ENCODE peak calls at places on chromosomes 4 and X, in six cellular contexts. One of them, this sample, is unnamed.
A peak's percentile ranks its signal among the peaks of the same experiment; 100 is the strongest.

GRCh38 chr4:130432289-130432688 is 1336.3 kb downstream of the C4orf33 start:
- DNase-seq in stimulated activated CD4-positive, alpha-beta T cell treated with anti-CD3 and anti-CD28 coated beads, Interleukin-15, amount 100 ng/mL, for 1 hour: no peak
- DNase-seq in activated T-helper 1 cell treated with anti-CD3 and anti-CD28 coated beads, Interleukin-12 subunit alpha, Interleukin-12 subunit beta, Interleukin-2, Interleukin-4 antibody, amounts not matched to agents 30 ng/mL and 10 ng/mL and 1 ng/mL, durations not matched to agents 14 hours and 24 hours and 36 hours: no peak
- DNase-seq in substantia nigra: no peak
- DNase-seq in mammary epithelial cell: no peak
- DNase-seq in T-helper 9 cell: no peak
- DNase-seq in this sample: no peak

GRCh38 chr4:100049872-100050271 is 99.8 kb upstream of the H2AZ1 start:
- DNase-seq in stimulated activated CD4-positive, alpha-beta T cell treated with anti-CD3 and anti-CD28 coated beads, Interleukin-15, amount 100 ng/mL, for 1 hour: no peak
- DNase-seq in activated T-helper 1 cell treated with anti-CD3 and anti-CD28 coated beads, Interleukin-12 subunit alpha, Interleukin-12 subunit beta, Interleukin-2, Interleukin-4 antibody, amounts not matched to agents 30 ng/mL and 10 ng/mL and 1 ng/mL, durations not matched to agents 14 hours and 24 hours and 36 hours: no peak
- DNase-seq in substantia nigra: no peak
- DNase-seq in mammary epithelial cell: peak; percentile 43
- DNase-seq in T-helper 9 cell: no peak
- DNase-seq in this sample: no peak

GRCh38 chrX:46333550-46333949 is 211.7 kb downstream of the ZNF674 start:
- DNase-seq in stimulated activated CD4-positive, alpha-beta T cell treated with anti-CD3 and anti-CD28 coated beads, Interleukin-15, amount 100 ng/mL, for 1 hour: no peak
- DNase-seq in activated T-helper 1 cell treated with anti-CD3 and anti-CD28 coated beads, Interleukin-12 subunit alpha, Interleukin-12 subunit beta, Interleukin-2, Interleukin-4 antibody, amounts not matched to agents 30 ng/mL and 10 ng/mL and 1 ng/mL, durations not matched to agents 14 hours and 24 hours and 36 hours: no peak
- DNase-seq in substantia nigra: no peak
- DNase-seq in mammary epithelial cell: peak; percentile 80
- DNase-seq in T-helper 9 cell: no peak
- DNase-seq in this sample: no peak

GRCh38 chr4:8607603-8608481 is 15.3 kb downstream of the CPZ start:
- DNase-seq in stimulated activated CD4-positive, alpha-beta T cell treated with anti-CD3 and anti-CD28 coated beads, Interleukin-15, amount 100 ng/mL, for 1 hour: peak; percentile 28
- DNase-seq in activated T-helper 1 cell treated with anti-CD3 and anti-CD28 coated beads, Interleukin-12 subunit alpha, Interleukin-12 subunit beta, Interleukin-2, Interleukin-4 antibody, amounts not matched to agents 30 ng/mL and 10 ng/mL and 1 ng/mL, durations not matched to agents 14 hours and 24 hours and 36 hours: peak; percentile 6
- DNase-seq in substantia nigra: peak; percentile 1
- DNase-seq in mammary epithelial cell: no peak
- DNase-seq in T-helper 9 cell: peak; percentile 25
- DNase-seq in this sample: no peak

GRCh38 chr4:101791189-101791572 is 651 bp downstream of the BANK1 start:
- DNase-seq in stimulated activated CD4-positive, alpha-beta T cell treated with anti-CD3 and anti-CD28 coated beads, Interleukin-15, amount 100 ng/mL, for 1 hour: no peak
- DNase-seq in activated T-helper 1 cell treated with anti-CD3 and anti-CD28 coated beads, Interleukin-12 subunit alpha, Interleukin-12 subunit beta, Interleukin-2, Interleukin-4 antibody, amounts not matched to agents 30 ng/mL and 10 ng/mL and 1 ng/mL, durations not matched to agents 14 hours and 24 hours and 36 hours: no peak
- DNase-seq in substantia nigra: no peak
- DNase-seq in mammary epithelial cell: no peak
- DNase-seq in T-helper 9 cell: no peak
- DNase-seq in this sample: no peak

GRCh38 chrX:33298622-33299021 is 87.3 kb upstream of the DMD start:
- DNase-seq in stimulated activated CD4-positive, alpha-beta T cell treated with anti-CD3 and anti-CD28 coated beads, Interleukin-15, amount 100 ng/mL, for 1 hour: no peak
- DNase-seq in activated T-helper 1 cell treated with anti-CD3 and anti-CD28 coated beads, Interleukin-12 subunit alpha, Interleukin-12 subunit beta, Interleukin-2, Interleukin-4 antibody, amounts not matched to agents 30 ng/mL and 10 ng/mL and 1 ng/mL, durations not matched to agents 14 hours and 24 hours and 36 hours: no peak
- DNase-seq in substantia nigra: no peak
- DNase-seq in mammary epithelial cell: no peak
- DNase-seq in T-helper 9 cell: no peak
- DNase-seq in this sample: no peak

GRCh38 chrX:133364201-133364600 is 51.1 kb downstream of the GPC4 start:
- DNase-seq in stimulated activated CD4-positive, alpha-beta T cell treated with anti-CD3 and anti-CD28 coated beads, Interleukin-15, amount 100 ng/mL, for 1 hour: no peak
- DNase-seq in activated T-helper 1 cell treated with anti-CD3 and anti-CD28 coated beads, Interleukin-12 subunit alpha, Interleukin-12 subunit beta, Interleukin-2, Interleukin-4 antibody, amounts not matched to agents 30 ng/mL and 10 ng/mL and 1 ng/mL, durations not matched to agents 14 hours and 24 hours and 36 hours: no peak
- DNase-seq in substantia nigra: no peak
- DNase-seq in mammary epithelial cell: no peak
- DNase-seq in T-helper 9 cell: no peak
- DNase-seq in this sample: no peak

GRCh38 chr4:13455411-13455810 is 28.7 kb downstream of the RAB28 start:
- DNase-seq in stimulated activated CD4-positive, alpha-beta T cell treated with anti-CD3 and anti-CD28 coated beads, Interleukin-15, amount 100 ng/mL, for 1 hour: no peak
- DNase-seq in activated T-helper 1 cell treated with anti-CD3 and anti-CD28 coated beads, Interleukin-12 subunit alpha, Interleukin-12 subunit beta, Interleukin-2, Interleukin-4 antibody, amounts not matched to agents 30 ng/mL and 10 ng/mL and 1 ng/mL, durations not matched to agents 14 hours and 24 hours and 36 hours: no peak
- DNase-seq in substantia nigra: no peak
- DNase-seq in mammary epithelial cell: no peak
- DNase-seq in T-helper 9 cell: no peak
- DNase-seq in this sample: no peak

GRCh38 chr4:1317177-1318045 is 27.7 kb downstream of the MAEA start:
- DNase-seq in stimulated activated CD4-positive, alpha-beta T cell treated with anti-CD3 and anti-CD28 coated beads, Interleukin-15, amount 100 ng/mL, for 1 hour: no peak
- DNase-seq in activated T-helper 1 cell treated with anti-CD3 and anti-CD28 coated beads, Interleukin-12 subunit alpha, Interleukin-12 subunit beta, Interleukin-2, Interleukin-4 antibody, amounts not matched to agents 30 ng/mL and 10 ng/mL and 1 ng/mL, durations not matched to agents 14 hours and 24 hours and 36 hours: no peak
- DNase-seq in substantia nigra: no peak
- DNase-seq in mammary epithelial cell: no peak
- DNase-seq in T-helper 9 cell: no peak
- DNase-seq in this sample: no peak

GRCh38 chr4:100826808-100827548 is 309.2 kb upstream of the EMCN start:
- DNase-seq in stimulated activated CD4-positive, alpha-beta T cell treated with anti-CD3 and anti-CD28 coated beads, Interleukin-15, amount 100 ng/mL, for 1 hour: no peak
- DNase-seq in activated T-helper 1 cell treated with anti-CD3 and anti-CD28 coated beads, Interleukin-12 subunit alpha, Interleukin-12 subunit beta, Interleukin-2, Interleukin-4 antibody, amounts not matched to agents 30 ng/mL and 10 ng/mL and 1 ng/mL, durations not matched to agents 14 hours and 24 hours and 36 hours: no peak
- DNase-seq in substantia nigra: no peak
- DNase-seq in mammary epithelial cell: no peak
- DNase-seq in T-helper 9 cell: no peak
- DNase-seq in this sample: peak; percentile 85

GRCh38 chr4:92111493-92111892 is 192.3 kb upstream of the GRID2 start:
- DNase-seq in stimulated activated CD4-positive, alpha-beta T cell treated with anti-CD3 and anti-CD28 coated beads, Interleukin-15, amount 100 ng/mL, for 1 hour: no peak
- DNase-seq in activated T-helper 1 cell treated with anti-CD3 and anti-CD28 coated beads, Interleukin-12 subunit alpha, Interleukin-12 subunit beta, Interleukin-2, Interleukin-4 antibody, amounts not matched to agents 30 ng/mL and 10 ng/mL and 1 ng/mL, durations not matched to agents 14 hours and 24 hours and 36 hours: no peak
- DNase-seq in substantia nigra: no peak
- DNase-seq in mammary epithelial cell: no peak
- DNase-seq in T-helper 9 cell: no peak
- DNase-seq in this sample: no peak

This sample was measured in putamen.